ENCODE peak calls at places on chromosomes 16 and 17, in six cellular contexts. One of them, this sample, is unnamed. For H3K4me1, the result is how much of the 10 kb centered on the place peaks cover.

GRCh38 chr16:56637814-56638750 is at the start of gene MT1A:
- DNase-seq in Panc1: no peak
- DNase-seq in HCT116: no peak
- DNase-seq in upper lobe of right lung: peak
- DNase-seq in body of pancreas: peak
- DNase-seq in A549: peak
- DNase-seq in this sample: no peak

GRCh38 chr16:66258916-66259845 is 107.3 kb upstream of the CDH5 start:
- DNase-seq in Panc1: no peak
- DNase-seq in HCT116: no peak
- DNase-seq in upper lobe of right lung: peak
- DNase-seq in body of pancreas: no peak
- DNase-seq in A549: no peak
- DNase-seq in this sample: no peak

GRCh38 chr17:63275318-63275967 is 170.7 kb downstream of the CYB561 start:
- DNase-seq in Panc1: peak
- DNase-seq in HCT116: peak
- DNase-seq in upper lobe of right lung: no peak
- DNase-seq in body of pancreas: no peak
- DNase-seq in A549: peak
- DNase-seq in this sample: peak

GRCh38 chr17:40617678-40618240 is 29.9 kb downstream of the SMARCE1 start:
- DNase-seq in Panc1: no peak
- DNase-seq in HCT116: no peak
- DNase-seq in upper lobe of right lung: no peak
- DNase-seq in body of pancreas: no peak
- DNase-seq in A549: no peak
- DNase-seq in this sample: no peak

GRCh38 chr17:66190738-66191606 is 961 bp downstream of the CEP112 start:
- DNase-seq in Panc1: no peak
- DNase-seq in HCT116: no peak
- DNase-seq in upper lobe of right lung: no peak
- DNase-seq in body of pancreas: no peak
- DNase-seq in A549: peak
- DNase-seq in this sample: no peak

GRCh38 chr17:20035501-20035900 is 26.3 kb downstream of the SPECC1 start:
- DNase-seq in Panc1: no peak
- DNase-seq in HCT116: no peak
- DNase-seq in upper lobe of right lung: no peak
- DNase-seq in body of pancreas: no peak
- DNase-seq in A549: no peak
- DNase-seq in this sample: no peak

GRCh38 chr17:27481327-27481726 is 25.1 kb downstream of the KSR1 start:
- DNase-seq in Panc1: no peak
- DNase-seq in HCT116: no peak
- DNase-seq in upper lobe of right lung: peak
- DNase-seq in body of pancreas: no peak
- DNase-seq in A549: no peak
- DNase-seq in this sample: no peak

GRCh38 chr16:15907863-15908478 is 19.6 kb upstream of the CEP20 start:
- DNase-seq in Panc1: no peak
- DNase-seq in HCT116: peak
- DNase-seq in upper lobe of right lung: no peak
- DNase-seq in body of pancreas: no peak
- DNase-seq in A549: peak
- DNase-seq in this sample: no peak

GRCh38 chr17:66781135-66781534 is 53.8 kb upstream of the CACNG5 start:
- DNase-seq in Panc1: no peak
- DNase-seq in HCT116: no peak
- DNase-seq in upper lobe of right lung: no peak
- DNase-seq in body of pancreas: no peak
- DNase-seq in A549: no peak
- DNase-seq in this sample: no peak

GRCh38 chr16:61306204-61306603 is 730.0 kb downstream of the CDH8 start:
- DNase-seq in Panc1: no peak
- DNase-seq in HCT116: no peak
- DNase-seq in upper lobe of right lung: no peak
- DNase-seq in body of pancreas: no peak
- DNase-seq in A549: no peak
- DNase-seq in this sample: no peak

GRCh38 chr16:25747160-25747758 is 55.5 kb downstream of the HS3ST4 start:
- DNase-seq in Panc1: no peak
- DNase-seq in HCT116: no peak
- DNase-seq in upper lobe of right lung: no peak
- DNase-seq in body of pancreas: no peak
- DNase-seq in A549: no peak
- DNase-seq in this sample: no peak

GRCh38 chr16:31033709-31034492 is 543 bp downstream of the STX4 start:
- DNase-seq in Panc1: peak
- DNase-seq in HCT116: peak
- DNase-seq in upper lobe of right lung: peak
- DNase-seq in body of pancreas: peak
- DNase-seq in A549: peak
- DNase-seq in this sample: no peak

GRCh38 chr16:46688101-46688656 is 799 bp downstream of the VPS35 start:
- DNase-seq in Panc1: no peak
- DNase-seq in HCT116: no peak
- DNase-seq in upper lobe of right lung: no peak
- DNase-seq in body of pancreas: no peak
- DNase-seq in A549: no peak
- DNase-seq in this sample: peak

GRCh38 chr17:967122-967521 is 12.5 kb downstream of the NXN start:
- DNase-seq in Panc1: no peak
- DNase-seq in HCT116: no peak
- DNase-seq in upper lobe of right lung: no peak
- DNase-seq in body of pancreas: no peak
- DNase-seq in A549: no peak
- DNase-seq in this sample: no peak

GRCh38 chr17:965311-965989 is 14.1 kb downstream of the NXN start:
- DNase-seq in Panc1: no peak
- DNase-seq in HCT116: no peak
- DNase-seq in upper lobe of right lung: no peak
- DNase-seq in body of pancreas: no peak
- DNase-seq in A549: no peak
- DNase-seq in this sample: no peak

GRCh38 chr17:962650-963049 is 16.9 kb downstream of the NXN start:
- DNase-seq in Panc1: no peak
- DNase-seq in HCT116: no peak
- DNase-seq in upper lobe of right lung: no peak
- DNase-seq in body of pancreas: no peak
- DNase-seq in A549: no peak
- DNase-seq in this sample: no peak

GRCh38 chr17:962166-962565 is 17.4 kb downstream of the NXN start:
- DNase-seq in Panc1: no peak
- DNase-seq in HCT116: no peak
- DNase-seq in upper lobe of right lung: no peak
- DNase-seq in body of pancreas: no peak
- DNase-seq in A549: no peak
- DNase-seq in this sample: no peak

DNA sequence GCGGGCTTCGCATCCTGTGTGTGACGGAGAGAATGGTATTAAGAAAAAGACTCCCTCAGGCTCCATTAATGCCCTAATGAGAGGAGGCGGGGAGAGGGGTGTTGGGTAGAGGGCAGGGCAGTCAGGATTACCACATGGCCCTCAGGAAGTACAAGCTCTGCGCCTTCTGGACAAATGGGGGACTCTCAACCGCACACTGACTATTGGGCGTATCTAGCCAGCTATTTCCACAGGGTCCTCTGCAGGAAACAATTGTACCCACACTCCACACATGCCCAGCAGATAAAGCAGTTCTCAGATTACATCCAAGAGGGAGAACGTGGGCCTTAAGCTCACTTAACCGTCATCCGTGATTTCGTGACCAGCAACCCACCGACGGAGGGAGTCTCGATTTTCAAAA is 14.7 kb downstream of the NXN start:
- DNase-seq in Panc1: no peak
- DNase-seq in HCT116: no peak
- DNase-seq in upper lobe of right lung: no peak
- DNase-seq in body of pancreas: no peak
- DNase-seq in A549: no peak
- DNase-seq in this sample: no peak
- H3K27ac ChIP-seq in Panc1: peak
- H3K27ac ChIP-seq in HCT116: no peak
- H3K27ac ChIP-seq in upper lobe of right lung: no peak
- H3K27ac ChIP-seq in body of pancreas: no peak
- H3K27ac ChIP-seq in A549: no peak
- H3K27ac ChIP-seq in this sample: no peak

DNA sequence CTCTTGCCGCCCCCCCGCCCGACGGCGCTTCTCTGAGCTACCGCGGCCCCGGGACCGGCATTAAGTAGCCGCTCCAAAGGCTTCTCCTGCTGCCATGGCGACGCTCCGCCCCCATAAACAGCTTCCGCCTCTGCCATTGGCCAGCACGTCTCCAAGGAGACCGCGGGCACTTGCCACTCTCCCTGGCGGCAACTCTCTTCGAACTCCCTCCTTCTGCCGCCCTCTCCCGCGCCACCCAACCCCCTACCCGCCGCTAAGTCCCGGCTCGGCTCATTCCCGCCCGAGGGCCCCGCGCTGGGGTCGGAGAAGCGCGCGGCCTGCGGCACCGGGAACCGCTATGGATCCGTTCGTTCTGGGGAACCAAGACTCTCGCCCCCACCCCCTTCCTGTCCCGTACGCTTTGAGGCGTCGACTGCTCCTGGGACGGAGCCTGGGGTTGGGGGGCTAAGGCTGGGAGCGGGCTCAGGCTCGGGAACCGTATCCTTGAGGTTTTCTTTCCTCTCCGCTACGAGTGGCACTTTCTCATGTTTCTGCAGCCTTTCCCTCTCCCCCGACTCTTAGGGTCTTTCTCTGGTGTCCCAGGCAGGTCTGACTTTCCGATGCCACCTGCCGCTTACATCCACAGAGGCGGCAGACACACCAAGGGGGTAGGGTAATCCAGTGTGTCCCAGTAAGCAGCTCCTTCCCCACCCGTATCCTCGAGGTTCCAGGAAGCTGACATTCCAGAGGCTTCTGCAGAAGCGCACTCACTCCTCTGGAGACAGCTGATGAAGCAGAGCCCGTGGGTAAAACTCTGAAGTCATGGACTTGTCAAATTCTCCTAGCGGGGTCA is at the start of gene FOXJ1:
- DNase-seq in Panc1: peak
- DNase-seq in HCT116: peak
- DNase-seq in upper lobe of right lung: peak
- DNase-seq in body of pancreas: peak
- DNase-seq in A549: peak
- DNase-seq in this sample: peak
- H3K4me1 ChIP-seq in Panc1: under half
- H3K4me1 ChIP-seq in HCT116: under half
- H3K4me1 ChIP-seq in upper lobe of right lung: half or more
- H3K4me1 ChIP-seq in body of pancreas: under half
- H3K4me1 ChIP-seq in A549: under half
- H3K4me1 ChIP-seq in this sample: under half

GRCh38 chr17:7343250-7343649 is 6.9 kb downstream of the ACAP1 start:
- DNase-seq in Panc1: no peak
- DNase-seq in HCT116: no peak
- DNase-seq in upper lobe of right lung: no peak
- DNase-seq in body of pancreas: no peak
- DNase-seq in A549: no peak
- DNase-seq in this sample: no peak
- TF ChIP-seq CTCF in Panc1: no peak
- TF ChIP-seq CTCF in HCT116: no peak
- TF ChIP-seq CTCF in upper lobe of right lung: no peak
- TF ChIP-seq CTCF in body of pancreas: no peak
- TF ChIP-seq CTCF in A549: no peak
- TF ChIP-seq CTCF in this sample: no peak

DNA sequence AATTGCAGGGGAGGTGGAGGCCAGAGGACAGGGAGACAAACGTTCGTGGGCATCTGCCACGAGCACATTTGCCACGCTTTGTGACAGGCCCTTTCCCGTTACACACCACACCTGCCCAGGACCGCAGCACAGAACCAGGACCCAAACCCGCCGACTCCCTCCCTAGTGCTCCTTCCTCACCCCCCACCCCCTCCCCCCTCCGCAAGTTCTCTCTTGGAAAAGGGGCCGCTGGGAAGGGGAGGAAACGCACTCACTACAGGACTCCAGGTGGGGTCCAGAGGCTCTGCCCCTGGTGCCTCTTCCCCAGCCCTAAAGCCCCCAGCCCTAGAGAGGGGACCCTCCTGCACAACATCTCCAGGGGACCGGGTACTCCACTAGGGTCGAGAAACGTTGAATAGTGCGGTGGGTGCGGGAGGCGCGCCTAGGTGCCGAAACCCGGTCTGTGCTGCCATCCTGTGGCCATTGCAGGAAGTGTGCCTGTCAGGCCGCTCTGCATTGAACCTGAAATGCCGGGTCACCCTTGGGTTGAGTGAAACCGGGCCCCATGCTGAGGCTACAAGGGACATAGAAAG is 21.9 kb upstream of the EIF1 start:
- DNase-seq in Panc1: peak
- DNase-seq in HCT116: peak
- DNase-seq in upper lobe of right lung: peak
- DNase-seq in body of pancreas: peak
- DNase-seq in A549: peak
- DNase-seq in this sample: no peak
- H3K27ac ChIP-seq in Panc1: peak
- H3K27ac ChIP-seq in HCT116: peak
- H3K27ac ChIP-seq in upper lobe of right lung: peak
- H3K27ac ChIP-seq in body of pancreas: peak
- H3K27ac ChIP-seq in A549: peak
- H3K27ac ChIP-seq in this sample: peak